ENCODE peak calls at places on chromosomes 5 and 9, in six cellular contexts. P, U, Q, A, B and E are unnamed samples.

GRCh38 chr5:176737746-176738699 is 72.3 kb upstream of the UNC5A start:
- DNase-seq in B (no peak), P (no peak), Q (no peak), U (no peak), A (no peak), E (no peak)

GRCh38 chr5:175347027-175347426 is 97.0 kb downstream of the DRD1 start:
- DNase-seq in P (no peak), U (no peak), Q (peak), A (no peak), B (no peak), E (peak)

GRCh38 chr5:102713682-102714231 is 41.3 kb upstream of the PAM start:
- DNase-seq in A (peak), B (no peak), Q (no peak), U (no peak), P (no peak), E (no peak)

GRCh38 chr5:168027002-168027401 is 264.4 kb upstream of the WWC1 start:
- DNase-seq in B (no peak), U (no peak), P (no peak), Q (no peak), A (no peak), E (no peak)

GRCh38 chr9:6433405-6433804 is 20.4 kb downstream of the UHRF2 start:
- DNase-seq in U (no peak), P (no peak), B (no peak), Q (no peak), A (peak), E (peak)

GRCh38 chr5:80034962-80035821 is at the start of gene THBS4:
- DNase-seq in A (no peak), U (no peak), Q (no peak), B (no peak), P (no peak), E (no peak)

GRCh38 chr9:123925820-123926219 is 4.1 kb downstream of the DENND1A start:
- DNase-seq in B (no peak), A (no peak), P (no peak), U (no peak), Q (peak), E (peak)

GRCh38 chr5:175778951-175779475 is 92.4 kb upstream of the CPLX2 start:
- DNase-seq in Q (peak), A (peak), U (no peak), B (no peak), P (no peak), E (peak)

GRCh38 chr5:76402251-76402879 is 720 bp upstream of the IQGAP2 start:
- DNase-seq in U (no peak), B (peak), A (peak), Q (peak), P (peak), E (no peak)

GRCh38 chr9:35035851-35036701 is 36.3 kb downstream of the VCP start:
- DNase-seq in A (peak), U (peak), Q (peak), B (no peak), P (peak), E (peak)

GRCh38 chr5:60379907-60380306 is 320.1 kb downstream of the DEPDC1B start:
- DNase-seq in U (no peak), A (no peak), P (no peak), B (no peak), Q (no peak), E (no peak)

GRCh38 chr5:1909346-1909985 is 26.7 kb upstream of the IRX4 start:
- DNase-seq in Q (no peak), U (no peak), A (no peak), P (no peak), B (no peak), E (no peak)

GRCh38 chr5:145825751-145826180 is 9.4 kb downstream of the PRELID2 start:
- DNase-seq in P (no peak), U (peak), B (peak), Q (peak), A (peak), E (peak)

GRCh38 chr5:157689942-157690689 is 18.8 kb downstream of the C5orf52 start:
- DNase-seq in B (no peak), U (no peak), P (peak), A (no peak), Q (no peak), E (no peak)

GRCh38 chr9:136860529-136860928 is 5.6 kb downstream of the EDF1 start:
- DNase-seq in P (no peak), Q (no peak), A (no peak), B (no peak), U (no peak), E (no peak)

GRCh38 chr9:79731483-79731882 is 159.7 kb downstream of the TLE4 start:
- DNase-seq in P (peak), Q (no peak), A (peak), B (no peak), U (no peak), E (no peak)

GRCh38 chr9:101400120-101400519 is 1.5 kb downstream of the ZNF189 start:
- DNase-seq in B (no peak), A (peak), U (no peak), P (no peak), Q (no peak), E (peak)

GRCh38 chr5:133868946-133869674 is 99.3 kb downstream of the C5orf15 start:
- DNase-seq in B (peak), A (peak), Q (peak), U (peak), P (peak), E (peak)

GRCh38 chr5:36950586-36951457 is 74.3 kb downstream of the NIPBL start:
- DNase-seq in U (no peak), A (peak), Q (no peak), B (no peak), P (no peak), E (peak)

GRCh38 chr5:94240616-94241287 is 377.7 kb downstream of the KIAA0825 start:
- DNase-seq in Q (no peak), P (no peak), A (peak), U (no peak), B (no peak), E (peak)

GRCh38 chr9:20512636-20513035 is 109.7 kb downstream of the MLLT3 start:
- DNase-seq in B (no peak), U (no peak), Q (no peak), P (no peak), A (no peak), E (no peak)

GRCh38 chr5:149824115-149824514 is 94.0 kb downstream of the PPARGC1B start:
- DNase-seq in A (no peak), P (no peak), Q (no peak), U (no peak), B (no peak), E (no peak)

GRCh38 chr9:128899566-128900322 is 17.8 kb downstream of the LRRC8A start:
- DNase-seq in Q (no peak), P (peak), U (peak), A (no peak), B (no peak), E (no peak)

GRCh38 chr9:87662808-87663528 is 63.0 kb upstream of the CTSL start:
- DNase-seq in P (peak), Q (peak), B (peak), U (no peak), A (peak), E (peak)

GRCh38 chr5:162882629-162883028 is 554.8 kb upstream of the CCNG1 start:
- DNase-seq in A (no peak), B (no peak), P (no peak), Q (no peak), U (no peak), E (no peak)

GRCh38 chr9:114611516-114612271 is 603 bp downstream of the TMEM268 start:
- DNase-seq in Q (peak), P (peak), A (peak), U (peak), B (peak), E (peak)

GRCh38 chr5:171757853-171758535 is 27.6 kb upstream of the SMIM23 start:
- DNase-seq in U (no peak), A (peak), B (no peak), P (no peak), Q (no peak), E (peak)

GRCh38 chr5:76256116-76256889 is 146.8 kb upstream of the IQGAP2 start:
- DNase-seq in A (peak), Q (peak), U (peak), P (peak), B (peak), E (peak)

GRCh38 chr5:176844706-176845391 is 34.5 kb downstream of the UNC5A start:
- DNase-seq in P (no peak), B (no peak), Q (peak), U (no peak), A (peak), E (no peak)

GRCh38 chr5:14064841-14065240 is 78.3 kb upstream of the TRIO start:
- DNase-seq in P (no peak), U (no peak), B (no peak), A (no peak), Q (no peak), E (no peak)

GRCh38 chr5:137648361-137648760 is 87.5 kb downstream of the KLHL3 start:
- DNase-seq in A (no peak), Q (no peak), U (no peak), B (no peak), P (no peak), E (no peak)

GRCh38 chr5:61020415-61020814 is 75.4 kb downstream of the NDUFAF2 start:
- DNase-seq in A (peak), U (no peak), B (no peak), Q (peak), P (no peak), E (peak)

GRCh38 chr9:89154651-89155336 is 23.8 kb downstream of the SHC3 start:
- DNase-seq in B (no peak), U (no peak), A (peak), P (peak), Q (peak), E (peak)

GRCh38 chr5:159106569-159107282 is 7.0 kb upstream of the EBF1 start:
- DNase-seq in U (peak), A (peak), B (peak), Q (peak), P (peak), E (peak)

GRCh38 chr9:128232811-128233428 is 29.7 kb downstream of the DNM1 start:
- DNase-seq in A (no peak), P (no peak), U (no peak), B (no peak), Q (no peak), E (no peak)

GRCh38 chr9:21830589-21830988 is 28.2 kb downstream of the MTAP start:
- DNase-seq in A (no peak), B (no peak), U (no peak), P (peak), Q (peak), E (no peak)

GRCh38 chr9:128733256-128733655 is 9.3 kb upstream of the ZDHHC12 start:
- DNase-seq in U (no peak), B (no peak), A (peak), Q (peak), P (peak), E (peak)

GRCh38 chr9:137237759-137238726 is 3.0 kb upstream of the TUBB4B start:
- DNase-seq in A (no peak), Q (no peak), B (no peak), P (no peak), U (no peak), E (no peak)

GRCh38 chr5:149333711-149334443 is 11.4 kb upstream of the GRPEL2 start:
- DNase-seq in Q (no peak), P (no peak), U (no peak), A (peak), B (no peak), E (peak)

GRCh38 chr5:6772886-6773285 is 59.7 kb downstream of the TENT4A start:
- DNase-seq in A (no peak), B (no peak), P (no peak), U (no peak), Q (peak), E (no peak)